ENCODE peak calls at places on chromosome X, in seven cellular contexts. O is Peyer's patch, E is GM23338, P is Panc1, W is psoas muscle, B is stomach, M is lower lobe of right lung. J is an unnamed sample.

GRCh38 chrX:74465424-74465823 is 44.1 kb downstream of the SLC16A2 start:
- DNase-seq in O (no peak), E (no peak), P (no peak), W (no peak), B (no peak), M (no peak), J (no peak)

GRCh38 chrX:71105638-71106037 is 902 bp downstream of the CXorf65 start:
- DNase-seq in O (no peak), E (no peak), P (no peak), W (no peak), B (no peak), M (no peak), J (no peak)

GRCh38 chrX:19334945-19335626 is 8.6 kb upstream of the PDHA1 start:
- DNase-seq in O (no peak), E (peak; percentile 83), P (no peak), W (no peak), B (no peak), M (no peak), J (no peak)

GRCh38 chrX:54639018-54639345 is 109.0 kb downstream of the GNL3L start:
- DNase-seq in O (no peak), E (no peak), P (no peak), W (no peak), B (no peak), M (no peak), J (no peak)

GRCh38 chrX:140141444-140142029 is 176.2 kb upstream of the CXorf66 start:
- DNase-seq in O (peak; percentile 65), E (peak; percentile 44), P (peak; percentile 20), W (no peak), B (peak; percentile 31), M (no peak), J (peak; percentile 42)

GRCh38 chrX:151631822-151632221 is 63.4 kb upstream of the PRRG3 start:
- DNase-seq in O (no peak), E (no peak), P (no peak), W (no peak), B (no peak), M (no peak), J (no peak)

GRCh38 chrX:134727363-134727762 is 69.1 kb upstream of the PLAC1 start:
- DNase-seq in O (no peak), E (no peak), P (peak; percentile 54), W (no peak), B (no peak), M (no peak), J (no peak)

GRCh38 chrX:46502848-46503247 is 42.4 kb downstream of the ZNF674 start:
- DNase-seq in O (no peak), E (no peak), P (no peak), W (no peak), B (no peak), M (no peak), J (no peak)

GRCh38 chrX:131792789-131793462 is 230.2 kb upstream of the STK26 start:
- DNase-seq in O (peak; percentile 96), E (no peak), P (peak; percentile 92), W (peak; percentile 82), B (peak; percentile 89), M (no peak), J (no peak)

GRCh38 chrX:107429090-107429489 is 20.4 kb upstream of the FRMPD3 start:
- DNase-seq in O (no peak), E (peak; percentile 42), P (no peak), W (no peak), B (no peak), M (no peak), J (no peak)

GRCh38 chrX:70437011-70437410 is 7.6 kb upstream of the DLG3 start:
- DNase-seq in O (no peak), E (no peak), P (no peak), W (no peak), B (no peak), M (no peak), J (no peak)

GRCh38 chrX:57156397-57157049 is 19.3 kb upstream of the SPIN2A start:
- DNase-seq in O (peak; percentile 51), E (peak; percentile 71), P (peak; percentile 10), W (no peak), B (peak; percentile 37), M (no peak), J (peak; percentile 53)

GRCh38 chrX:115900425-115900824 is 270.1 kb upstream of the AGTR2 start:
- DNase-seq in O (no peak), E (no peak), P (no peak), W (no peak), B (no peak), M (no peak), J (no peak)

GRCh38 chrX:11754958-11755645 is 2.9 kb upstream of the MSL3 start:
- DNase-seq in O (no peak), E (no peak), P (no peak), W (no peak), B (no peak), M (no peak), J (no peak)

GRCh38 chrX:637660-638481 is 7.3 kb downstream of the SHOX start:
- DNase-seq in O (no peak), E (no peak), P (no peak), W (no peak), B (peak; percentile 11), M (no peak), J (no peak)

GRCh38 chrX:639151-639550 is 8.6 kb downstream of the SHOX start:
- DNase-seq in O (no peak), E (no peak), P (no peak), W (no peak), B (no peak), M (no peak), J (no peak)

GRCh38 chrX:640641-641040 is 10.1 kb downstream of the SHOX start:
- DNase-seq in O (no peak), E (no peak), P (no peak), W (no peak), B (peak; percentile 14), M (no peak), J (peak; percentile 20)

GRCh38 chrX:636971-637659 is 6.5 kb downstream of the SHOX start:
- DNase-seq in O (no peak), E (peak; percentile 42), P (no peak), W (no peak), B (peak; percentile 2), M (no peak), J (no peak)

DNA sequence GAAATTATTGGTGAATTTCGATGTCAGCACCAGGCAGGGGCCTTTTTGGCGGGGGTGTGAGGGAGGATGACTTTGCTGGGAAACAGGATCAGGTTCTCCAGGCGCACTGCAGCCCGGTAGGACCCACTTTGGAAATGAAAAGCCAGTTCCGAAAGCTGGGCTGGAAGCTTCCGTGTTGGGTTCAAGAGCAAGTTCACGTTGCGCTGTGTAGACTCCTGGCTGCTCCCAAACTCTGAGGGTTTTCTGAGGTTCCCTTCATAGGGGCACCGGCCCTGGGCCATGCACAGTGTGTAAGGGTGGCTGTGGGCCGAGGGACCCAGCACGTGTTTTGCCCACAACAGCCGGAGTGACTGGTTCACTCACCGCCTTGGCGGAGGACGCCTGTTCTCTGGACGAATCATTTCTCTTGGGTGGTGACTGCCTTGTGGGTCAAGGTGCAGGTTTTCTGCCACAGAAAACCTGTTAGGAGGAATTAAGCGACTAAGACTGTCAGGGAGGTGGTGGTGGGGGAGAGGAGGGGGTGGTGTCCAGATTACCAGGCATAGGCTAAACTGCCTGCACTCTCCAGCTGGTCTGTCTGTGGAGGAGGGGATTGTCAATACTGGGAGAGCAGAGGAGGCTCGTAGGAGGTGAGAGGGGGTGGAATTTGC is 8.0 kb downstream of the SHOX start:
- DNase-seq in O (no peak), E (peak; percentile 77), P (no peak), W (no peak), B (peak; percentile 11), M (no peak), J (peak; percentile 16)
- H3K27me3 ChIP-seq in O (peaks cover 27% of the 10 kb centered on the region), E (peaks cover 100% of the 10 kb centered on the region), P (no peaks in the 10 kb centered on the region), W (peaks cover 80% of the 10 kb centered on the region), B (peaks cover 13% of the 10 kb centered on the region), M (peaks cover 75% of the 10 kb centered on the region), J (peaks cover 14% of the 10 kb centered on the region)

GRCh38 chrX:119801253-119802221 is 10.1 kb upstream of the RPL39 start:
- DNase-seq in O (no peak), E (no peak), P (no peak), W (no peak), B (no peak), M (no peak), J (no peak)
- H3K27me3 ChIP-seq in O (no peaks in the 10 kb centered on the region), E (no peaks in the 10 kb centered on the region), P (no peaks in the 10 kb centered on the region), W (no peaks in the 10 kb centered on the region), B (no peaks in the 10 kb centered on the region), M (no peaks in the 10 kb centered on the region), J (no peaks in the 10 kb centered on the region)

GRCh38 chrX:20352935-20353336 is 86.2 kb upstream of the RPS6KA3 start:
- DNase-seq in O (no peak), E (no peak), P (no peak), W (no peak), B (no peak), M (no peak), J (no peak)
- H3K27me3 ChIP-seq in O (no peaks in the 10 kb centered on the region), E (no peaks in the 10 kb centered on the region), P (no peaks in the 10 kb centered on the region), W (no peaks in the 10 kb centered on the region), B (no peaks in the 10 kb centered on the region), M (no peaks in the 10 kb centered on the region), J (no peaks in the 10 kb centered on the region)

GRCh38 chrX:43865791-43866190 is 16.5 kb downstream of the MAOB start:
- DNase-seq in O (no peak), E (no peak), P (no peak), W (no peak), B (no peak), M (no peak), J (no peak)

GRCh38 chrX:43870011-43870410 is 12.2 kb downstream of the MAOB start:
- DNase-seq in O (no peak), E (no peak), P (no peak), W (no peak), B (no peak), M (no peak), J (no peak)

GRCh38 chrX:43868791-43869190 is 13.5 kb downstream of the MAOB start:
- DNase-seq in O (no peak), E (no peak), P (no peak), W (no peak), B (no peak), M (no peak), J (no peak)

GRCh38 chrX:43862434-43862833 is 19.8 kb downstream of the MAOB start:
- DNase-seq in O (no peak), E (no peak), P (no peak), W (no peak), B (no peak), M (no peak), J (no peak)

DNA sequence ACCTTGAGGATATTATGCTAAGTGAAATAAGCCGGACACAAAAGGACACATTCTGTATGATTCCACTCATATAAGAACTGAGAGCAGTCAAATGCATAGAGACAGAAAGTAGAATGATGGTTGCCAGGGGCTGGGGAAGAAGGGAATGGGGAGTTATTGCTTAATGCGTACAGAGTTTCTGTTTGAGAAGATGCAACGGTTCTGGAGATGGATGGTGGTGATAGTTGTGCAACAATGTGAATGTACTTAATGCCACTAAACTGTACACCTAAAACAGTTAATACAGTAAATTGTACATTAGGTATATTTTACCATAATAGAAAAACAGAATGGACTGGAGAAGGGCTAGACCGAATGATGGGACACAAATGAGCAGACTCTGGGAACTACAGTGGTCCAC is 15.8 kb downstream of the MAOB start:
- DNase-seq in O (no peak), E (no peak), P (no peak), W (no peak), B (no peak), M (no peak), J (no peak)
- H3K27me3 ChIP-seq in O (no peaks in the 10 kb centered on the region), E (no peaks in the 10 kb centered on the region), P (no peaks in the 10 kb centered on the region), W (peaks cover 7% of the 10 kb centered on the region), B (no peaks in the 10 kb centered on the region), M (no peaks in the 10 kb centered on the region), J (no peaks in the 10 kb centered on the region)

DNA sequence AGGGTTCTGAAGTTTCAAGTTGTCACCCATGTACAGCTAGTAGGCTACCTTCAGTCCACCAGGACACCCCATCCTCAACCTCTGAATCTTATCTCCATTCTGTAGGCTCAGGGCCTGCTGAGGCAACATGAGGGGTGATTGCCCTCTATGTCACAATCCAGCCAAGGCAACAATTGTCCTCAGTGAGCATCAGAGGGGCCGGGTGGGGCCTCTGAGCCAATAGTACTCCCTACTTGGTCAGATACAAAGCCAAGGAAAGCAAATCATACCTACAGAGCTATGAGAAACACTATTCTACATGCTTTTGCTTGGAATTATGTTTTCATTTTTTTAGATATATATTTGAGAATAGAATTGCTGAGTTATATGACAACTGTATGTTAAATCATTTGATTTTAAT is at the start of gene ACTRT1:
- DNase-seq in O (no peak), E (no peak), P (no peak), W (no peak), B (no peak), M (no peak), J (no peak)
- H3K27me3 ChIP-seq in O (no peaks in the 10 kb centered on the region), E (no peaks in the 10 kb centered on the region), P (no peaks in the 10 kb centered on the region), W (no peaks in the 10 kb centered on the region), B (no peaks in the 10 kb centered on the region), M (no peaks in the 10 kb centered on the region), J (no peaks in the 10 kb centered on the region)

J was measured in right lobe of liver.